ENCODE peak calls at places on chromosomes 3 and 15, in five cellular contexts. J, F, W, N and Q are unnamed samples.

GRCh38 chr3:162337630-162338029 is 841.0 kb downstream of the OTOL1 start:
- DNase-seq in J (no peak), F (no peak), W (no peak), N (no peak), Q (no peak)

GRCh38 chr3:193841581-193841980 is 248.6 kb downstream of the OPA1 start:
- DNase-seq in J (no peak), F (no peak), W (no peak), N (no peak), Q (no peak)

GRCh38 chr3:11077466-11077865 is 76.8 kb upstream of the HRH1 start:
- DNase-seq in J (no peak), F (peak; percentile 34), W (no peak), N (no peak), Q (no peak)

GRCh38 chr3:8575364-8576104 is 69.1 kb downstream of the SSUH2 start:
- DNase-seq in J (no peak), F (no peak), W (no peak), N (no peak), Q (no peak)

GRCh38 chr3:197353001-197353866 is 54.8 kb upstream of the DLG1 start:
- DNase-seq in J (no peak), F (no peak), W (no peak), N (no peak), Q (no peak)

GRCh38 chr3:16101295-16102186 is 72.9 kb upstream of the GALNT15 start:
- DNase-seq in J (no peak), F (no peak), W (peak; percentile 31), N (no peak), Q (no peak)

GRCh38 chr3:183193762-183194701 is 31.5 kb upstream of the LAMP3 start:
- DNase-seq in J (no peak), F (no peak), W (no peak), N (no peak), Q (no peak)

GRCh38 chr3:143535994-143536784 is 312.1 kb downstream of the SLC9A9 start:
- DNase-seq in J (no peak), F (no peak), W (no peak), N (no peak), Q (no peak)

GRCh38 chr3:136716629-136717028 is 35.5 kb downstream of the STAG1 start:
- DNase-seq in J (no peak), F (no peak), W (no peak), N (no peak), Q (no peak)

GRCh38 chr3:114356084-114357009 is 62.5 kb downstream of the TIGIT start:
- DNase-seq in J (no peak), F (no peak), W (no peak), N (no peak), Q (no peak)

GRCh38 chr3:12924437-12924836 is 83.1 kb upstream of the RPL32 start:
- DNase-seq in J (no peak), F (no peak), W (no peak), N (no peak), Q (no peak)

GRCh38 chr3:85626662-85627061 is 667.9 kb downstream of the CADM2 start:
- DNase-seq in J (no peak), F (no peak), W (no peak), N (no peak), Q (no peak)

GRCh38 chr3:128273841-128274573 is 120.7 kb downstream of the EEFSEC start:
- DNase-seq in J (no peak), F (peak; percentile 68), W (no peak), N (no peak), Q (no peak)

GRCh38 chr3:69065318-69065964 is 13.3 kb upstream of the TMF1 start:
- DNase-seq in J (no peak), F (no peak), W (no peak), N (no peak), Q (no peak)

GRCh38 chr3:134543113-134543512 is 57.3 kb downstream of the CEP63 start:
- DNase-seq in J (no peak), F (no peak), W (no peak), N (no peak), Q (no peak)

GRCh38 chr3:17518189-17519059 is 224.0 kb downstream of the TBC1D5 start:
- DNase-seq in J (no peak), F (no peak), W (no peak), N (no peak), Q (no peak)

GRCh38 chr3:146590521-146590920 is 14.6 kb downstream of the PLSCR5 start:
- DNase-seq in J (no peak), F (no peak), W (no peak), N (no peak), Q (no peak)

GRCh38 chr3:146156060-146156459 is 4.9 kb downstream of the PLOD2 start:
- DNase-seq in J (no peak), F (no peak), W (no peak), N (no peak), Q (no peak)

GRCh38 chr3:158273646-158274045 is 163.8 kb downstream of the RSRC1 start:
- DNase-seq in J (no peak), F (no peak), W (no peak), N (no peak), Q (no peak)

GRCh38 chr3:46923559-46924350 is 46.2 kb downstream of the PTH1R start:
- DNase-seq in J (peak; percentile 57), F (no peak), W (peak; percentile 63), N (peak; percentile 33), Q (peak; percentile 68)

GRCh38 chr3:68915973-68916372 is 16.4 kb downstream of the TAFA4 start:
- DNase-seq in J (no peak), F (no peak), W (no peak), N (no peak), Q (no peak)

GRCh38 chr3:184337981-184338380 is 581 bp downstream of the FAM131A start:
- DNase-seq in J (no peak), F (no peak), W (no peak), N (no peak), Q (no peak)

GRCh38 chr3:184335661-184336483 is 1.5 kb upstream of the FAM131A start:
- DNase-seq in J (peak; percentile 90), F (peak; percentile 98), W (peak; percentile 50), N (peak; percentile 87), Q (peak; percentile 95)

GRCh38 chr3:184335291-184335660 is 2.1 kb upstream of the FAM131A start:
- DNase-seq in J (no peak), F (no peak), W (peak; percentile 15), N (no peak), Q (no peak)

GRCh38 chr3:184337315-184337714 is at the start of gene FAM131A:
- DNase-seq in J (no peak), F (no peak), W (no peak), N (peak; percentile 83), Q (no peak)

GRCh38 chr3:184336484-184337230 is 743 bp upstream of the FAM131A start:
- DNase-seq in J (peak; percentile 55), F (peak; percentile 90), W (no peak), N (peak; percentile 58), Q (peak; percentile 37)
- TF ChIP-seq POLR2A in J (no peak), F (no peak), W (no peak), N (no peak), Q (no peak)

GRCh38 chr15:89110060-89110459 is 21.8 kb downstream of the ABHD2 start:
- DNase-seq in J (no peak), F (peak; percentile 56), W (no peak), N (no peak), Q (no peak)
- TF ChIP-seq POLR2A in J (no peak), F (no peak), W (no peak), N (no peak), Q (no peak)

DNA sequence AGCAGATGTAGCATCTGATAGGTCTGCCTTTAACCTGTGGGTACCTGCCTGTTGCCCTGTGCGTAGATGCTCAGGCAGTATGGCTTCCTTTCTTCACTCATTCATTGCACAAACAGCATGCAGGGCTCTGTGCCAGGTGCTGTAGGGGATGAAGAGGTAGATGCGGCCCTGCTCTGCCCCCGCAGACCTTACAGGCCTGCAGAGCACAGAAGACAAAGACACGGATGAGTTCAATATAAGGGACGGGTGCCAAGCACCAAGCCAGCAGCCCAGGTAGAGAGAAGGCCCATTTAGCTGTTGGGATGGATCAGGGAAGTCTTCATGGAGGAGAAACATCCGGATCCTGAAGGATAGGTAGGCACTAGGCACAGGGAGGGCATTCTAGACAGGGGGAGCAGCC is 69.4 kb downstream of the AAGAB start:
- DNase-seq in J (no peak), F (peak; percentile 78), W (no peak), N (no peak), Q (no peak)
- TF ChIP-seq POLR2A in J (no peak), F (no peak), W (no peak), N (no peak), Q (no peak)

GRCh38 chr3:50953825-50954224 is 279.1 kb downstream of the DOCK3 start:
- DNase-seq in J (no peak), F (no peak), W (no peak), N (no peak), Q (no peak)
- TF ChIP-seq POLR2A in J (no peak), F (no peak), W (no peak), N (no peak), Q (no peak)

GRCh38 chr15:80152896-80153876 is at the start of gene FAH:
- DNase-seq in J (no peak), F (peak; percentile 92), W (no peak), N (no peak), Q (peak; percentile 73)
- TF ChIP-seq POLR2A in J (no peak), F (no peak), W (peak; percentile 52), N (no peak), Q (peak; percentile 32)

GRCh38 chr3:124887177-124887995 is at the start of gene ITGB5:
- DNase-seq in J (peak; percentile 83), F (peak; percentile 96), W (peak; percentile 53), N (peak; percentile 89), Q (peak; percentile 38)
- TF ChIP-seq POLR2A in J (no peak), F (no peak), W (peak; percentile 68), N (no peak), Q (no peak)

DNA sequence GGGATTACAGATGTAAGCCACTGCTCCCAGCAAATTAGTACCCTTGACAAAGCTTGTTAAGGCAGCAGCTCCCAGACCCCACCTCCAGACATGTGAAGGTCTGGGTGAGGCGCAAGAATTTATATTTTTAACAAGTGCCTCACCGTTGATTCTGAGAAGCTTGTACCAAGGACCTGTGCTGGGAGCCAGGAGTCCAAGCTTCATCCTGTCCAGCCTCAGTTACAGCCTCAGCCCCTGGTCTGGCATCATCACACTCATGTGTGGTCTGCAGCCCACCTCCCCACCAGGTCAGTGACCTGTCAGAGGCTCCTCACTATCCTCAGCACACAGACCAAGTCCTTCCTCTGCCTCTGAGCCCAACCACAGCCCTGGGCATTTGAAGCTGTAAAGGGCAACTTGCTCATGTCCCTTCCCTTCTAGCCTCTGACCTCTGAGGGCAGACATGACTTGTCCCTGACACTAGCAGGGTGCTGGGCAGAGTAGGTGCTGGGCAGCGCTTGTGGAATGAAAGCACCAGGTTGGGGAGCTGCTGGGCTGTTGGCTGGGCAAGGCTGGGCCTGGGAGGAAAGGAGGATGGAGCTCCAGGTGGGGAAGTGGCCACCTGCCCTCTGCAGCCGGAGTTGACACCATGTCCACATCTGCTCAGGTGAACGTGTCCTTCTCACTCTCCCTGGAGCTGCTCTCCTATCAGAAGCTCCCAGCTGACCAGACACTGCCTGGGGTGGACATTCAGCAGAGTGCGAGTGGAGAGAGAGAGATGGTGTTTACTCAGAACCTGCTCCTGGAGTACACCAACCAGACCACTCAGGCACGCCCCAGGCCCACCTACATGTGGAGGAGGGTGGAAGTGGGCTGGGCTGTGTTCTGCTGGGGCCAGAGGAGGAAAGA is 16.9 kb downstream of the ACAA1 start:
- DNase-seq in J (no peak), F (peak; percentile 70), W (no peak), N (no peak), Q (no peak)
- TF ChIP-seq POLR2A in J (no peak), F (no peak), W (no peak), N (no peak), Q (no peak)